ENCODE peak calls at places on chromosomes 6 and 20, in four cellular contexts. Z is SK-N-SH, S is Caco-2, Q is AG09309. X is an unnamed sample.
A peak's percentile ranks its signal among the peaks of the same experiment; 100 is the strongest.

GRCh38 chr6:152983637-152984386 is 971 bp upstream of the FBXO5 start:
- DNase-seq in Q (peak; percentile 23), Z (peak; percentile 19), S (peak; percentile 47), X (peak; percentile 36)

GRCh38 chr20:62361799-62362589 is 5.1 kb downstream of the LAMA5 start:
- DNase-seq in Z (no peak), Q (no peak), S (peak; percentile 100), X (no peak)

GRCh38 chr20:19784511-19785172 is 26.6 kb downstream of the RIN2 start:
- DNase-seq in Z (peak; percentile 69), Q (peak; percentile 65), S (peak; percentile 78), X (peak; percentile 29)

GRCh38 chr6:29685718-29686326 is 4.9 kb upstream of the ZFP57 start:
- DNase-seq in Z (no peak), S (no peak), Q (no peak), X (no peak)

GRCh38 chr20:52060794-52061714 is 130.5 kb downstream of the ZFP64 start:
- DNase-seq in Q (no peak), Z (peak; percentile 27), S (peak; percentile 86), X (no peak)

GRCh38 chr6:33692760-33693158 is 18.7 kb downstream of the UQCC2 start:
- DNase-seq in Q (no peak), Z (no peak), S (no peak), X (no peak)

GRCh38 chr6:169839029-169839481 is 87.6 kb downstream of the ERMARD start:
- DNase-seq in Z (peak; percentile 80), S (no peak), Q (no peak), X (no peak)

GRCh38 chr6:163454425-163454824 is 39.9 kb downstream of the QKI start:
- DNase-seq in S (no peak), Q (no peak), Z (no peak), X (no peak)

GRCh38 chr6:47114460-47114859 is 72.3 kb upstream of the ADGRF1 start:
- DNase-seq in Z (no peak), Q (no peak), S (no peak), X (no peak)

GRCh38 chr6:72699142-72699541 is 77.3 kb downstream of the KCNQ5 start:
- DNase-seq in Z (no peak), S (no peak), Q (no peak), X (no peak)

GRCh38 chr20:61605283-61605682 is 353.2 kb downstream of the CDH4 start:
- DNase-seq in Q (no peak), Z (no peak), S (no peak), X (no peak)

GRCh38 chr6:150139533-150139932 is 3.3 kb upstream of the PPP1R14C start:
- DNase-seq in Q (no peak), S (no peak), Z (no peak), X (no peak)

GRCh38 chr6:22413681-22414305 is 117.0 kb upstream of the PRL start:
- DNase-seq in Z (no peak), S (no peak), Q (no peak), X (no peak)

GRCh38 chr20:14522595-14522994 is 185.2 kb upstream of the FLRT3 start:
- DNase-seq in S (no peak), Z (no peak), Q (no peak), X (no peak)
- H3K4me3 ChIP-seq in S (no peak overlapping the region), Z (no peak overlapping the region), Q (no peak overlapping the region), X (no peak overlapping the region)

GRCh38 chr20:31870703-31871601 is 518 bp downstream of the TTLL9 start:
- DNase-seq in Q (no peak), S (peak; percentile 71), Z (no peak), X (no peak)
- H3K4me3 ChIP-seq in Q (peak overlapping the region; percentile 8), S (peak overlapping the region; percentile 56), Z (peak overlapping the region; percentile 66), X (peak overlapping the region; percentile 25)

GRCh38 chr6:158687507-158687906 is 37.7 kb downstream of the SYTL3 start:
- DNase-seq in Z (no peak), S (no peak), Q (no peak), X (no peak)
- H3K4me3 ChIP-seq in Z (no peak overlapping the region), S (no peak overlapping the region), Q (no peak overlapping the region), X (no peak overlapping the region)

DNA sequence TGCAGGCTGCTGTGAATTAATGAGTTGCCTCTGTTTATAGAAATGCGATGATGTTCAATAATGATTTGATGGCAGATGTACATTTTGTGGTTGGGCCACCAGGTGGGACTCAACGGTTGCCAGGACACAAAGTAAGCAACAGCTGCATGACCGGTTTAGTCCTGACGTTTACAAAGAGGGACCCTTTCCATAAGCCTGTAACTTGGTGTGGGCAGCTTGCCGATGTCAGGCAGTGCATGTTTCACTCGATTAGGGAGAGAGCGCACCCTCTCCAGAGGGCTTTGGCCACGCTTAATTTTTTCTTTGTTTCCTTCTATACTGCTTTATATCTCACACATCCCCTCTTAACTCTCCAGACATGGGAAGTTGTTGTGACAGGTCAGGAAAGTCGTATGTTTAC is 1.4 kb downstream of the BTBD3 start:
- DNase-seq in Z (no peak), Q (no peak), S (no peak), X (no peak)
- H3K4me3 ChIP-seq in Z (no peak overlapping the region), Q (no peak overlapping the region), S (no peak overlapping the region), X (no peak overlapping the region)

DNA sequence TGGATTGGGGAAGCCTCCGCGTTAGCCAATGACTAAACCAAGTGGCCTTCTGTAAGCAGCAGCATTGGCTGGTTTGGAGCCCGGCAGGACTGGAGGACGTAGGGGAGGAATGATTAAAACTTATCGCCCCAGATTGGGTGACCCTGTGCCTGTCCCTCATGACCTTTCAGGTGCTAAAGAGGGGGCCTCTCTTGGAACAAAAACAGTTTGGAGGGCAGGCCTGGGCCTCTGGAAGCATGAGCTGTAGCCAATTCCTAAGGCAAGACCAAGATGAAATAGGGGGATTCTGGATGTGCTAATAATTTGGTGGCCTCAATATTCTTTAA is 1.4 kb downstream of the GMPR start:
- DNase-seq in Q (no peak), S (no peak), Z (no peak), X (no peak)
- H3K4me3 ChIP-seq in Q (peak overlapping the region; percentile 80), S (no peak overlapping the region), Z (no peak overlapping the region), X (no peak overlapping the region)

GRCh38 chr6:25384234-25384633 is 105.1 kb downstream of the CARMIL1 start:
- DNase-seq in Q (no peak), S (no peak), Z (no peak), X (no peak)

GRCh38 chr6:25375125-25375524 is 96.0 kb downstream of the CARMIL1 start:
- DNase-seq in Q (no peak), S (no peak), Z (no peak), X (no peak)

GRCh38 chr6:25384967-25385366 is 105.8 kb downstream of the CARMIL1 start:
- DNase-seq in Q (no peak), Z (no peak), S (no peak), X (no peak)

GRCh38 chr6:25377672-25378071 is 98.5 kb downstream of the CARMIL1 start:
- DNase-seq in S (no peak), Q (no peak), Z (no peak), X (no peak)

GRCh38 chr6:25381077-25381476 is 101.9 kb downstream of the CARMIL1 start:
- DNase-seq in Q (no peak), Z (no peak), S (no peak), X (no peak)
- H3K4me3 ChIP-seq in Q (no peak overlapping the region), Z (no peak overlapping the region), S (no peak overlapping the region), X (no peak overlapping the region)

X was measured in GM12864.